ENCODE peak calls at places on chromosomes 1 and 21, in four cellular contexts. U, X, R and T are unnamed samples.
A peak's percentile ranks its signal among the peaks of the same experiment; 100 is the strongest.

GRCh38 chr1:211135342-211135950 is 1.5 kb upstream of the KCNH1 start:
- DNase-seq in X (peak; percentile 29), R (peak; percentile 50), U (no peak), T (peak; percentile 45)

GRCh38 chr1:153540394-153541361 is at the start of gene S100A5:
- DNase-seq in X (no peak), U (no peak), R (peak; percentile 58), T (no peak)

GRCh38 chr21:43986544-43987451 is 25.3 kb upstream of the TRAPPC10 start:
- DNase-seq in U (no peak), X (no peak), R (no peak), T (no peak)

GRCh38 chr1:226062558-226063361 is at the start of gene H3-3A:
- DNase-seq in X (peak; percentile 87), U (peak; percentile 98), R (peak; percentile 99), T (peak; percentile 79)

GRCh38 chr1:115450641-115451040 is 112.6 kb upstream of the NGF start:
- DNase-seq in X (no peak), U (no peak), R (no peak), T (no peak)

GRCh38 chr1:220769205-220769604 is 17.5 kb upstream of the MTARC1 start:
- DNase-seq in U (no peak), X (no peak), R (peak; percentile 73), T (no peak)

GRCh38 chr1:37473431-37474050 is 839 bp upstream of the ZC3H12A start:
- DNase-seq in U (no peak), R (peak; percentile 75), X (no peak), T (no peak)

GRCh38 chr1:165403835-165404482 is 41.0 kb downstream of the RXRG start:
- DNase-seq in U (peak; percentile 69), R (peak; percentile 28), X (peak; percentile 58), T (peak; percentile 24)

GRCh38 chr1:172219966-172220365 is 200.5 kb upstream of the C1orf105 start:
- DNase-seq in U (no peak), X (no peak), R (no peak), T (no peak)

GRCh38 chr1:240107058-240107684 is 15.5 kb downstream of the FMN2 start:
- DNase-seq in U (no peak), X (no peak), R (no peak), T (no peak)

GRCh38 chr1:89760496-89760895 is 60.3 kb upstream of the LRRC8D start:
- DNase-seq in U (no peak), R (peak; percentile 47), X (no peak), T (no peak)

GRCh38 chr1:50666849-50667248 is 243.6 kb upstream of the DMRTA2 start:
- DNase-seq in U (no peak), R (no peak), X (no peak), T (no peak)

GRCh38 chr1:221961532-221962292 is 219.8 kb upstream of the DUSP10 start:
- DNase-seq in U (no peak), R (peak; percentile 70), X (peak; percentile 74), T (peak; percentile 44)

GRCh38 chr1:59688976-59689375 is 125.8 kb upstream of the HOOK1 start:
- DNase-seq in R (no peak), X (no peak), U (no peak), T (no peak)

GRCh38 chr1:119808491-119808890 is 2.8 kb downstream of the REG4 start:
- DNase-seq in X (no peak), R (no peak), U (peak; percentile 39), T (no peak)

GRCh38 chr1:244445320-244446181 is 6.2 kb downstream of the ADSS2 start:
- DNase-seq in U (no peak), X (no peak), R (peak; percentile 29), T (no peak)

GRCh38 chr21:39633043-39633442 is 20.3 kb downstream of the B3GALT5 start:
- DNase-seq in R (no peak), X (no peak), U (no peak), T (peak; percentile 79)

GRCh38 chr1:29793101-29793546 is 556.8 kb downstream of the PTPRU start:
- DNase-seq in X (peak; percentile 74), U (peak; percentile 98), R (peak; percentile 85), T (peak; percentile 61)

GRCh38 chr1:206797534-206798383 is 25.5 kb upstream of the IL10 start:
- DNase-seq in U (peak; percentile 69), X (no peak), R (peak; percentile 71), T (no peak)

GRCh38 chr21:38671716-38672115 is 134.0 kb upstream of the ETS2 start:
- DNase-seq in R (no peak), U (no peak), X (no peak), T (no peak)

GRCh38 chr1:15684468-15685283 is 556 bp downstream of the PLEKHM2 start:
- DNase-seq in U (peak; percentile 59), X (no peak), R (peak; percentile 79), T (no peak)

GRCh38 chr1:209882942-209883340 is 55.1 kb upstream of the SYT14 start:
- DNase-seq in R (no peak), U (no peak), X (no peak), T (no peak)

GRCh38 chr1:102655034-102655433 is 453.3 kb downstream of the COL11A1 start:
- DNase-seq in X (no peak), R (no peak), U (no peak), T (no peak)

GRCh38 chr1:211738709-211739301 is 63.4 kb upstream of the NEK2 start:
- DNase-seq in X (no peak), U (no peak), R (no peak), T (no peak)

GRCh38 chr1:157994704-157995540 is 1.5 kb downstream of the KIRREL1 start:
- DNase-seq in X (no peak), U (no peak), R (no peak), T (no peak)

GRCh38 chr1:55718758-55719671 is 503.9 kb upstream of the USP24 start:
- DNase-seq in R (no peak), X (peak; percentile 73), U (no peak), T (no peak)

GRCh38 chr1:40362199-40362598 is 11.3 kb upstream of the SMAP2 start:
- DNase-seq in U (no peak), R (no peak), X (no peak), T (no peak)

GRCh38 chr1:42822833-42823392 is 5.7 kb upstream of the SVBP start:
- DNase-seq in U (no peak), X (no peak), R (peak; percentile 63), T (no peak)

GRCh38 chr21:32278068-32278467 is 781 bp downstream of the MIS18A start:
- DNase-seq in R (peak; percentile 36), X (no peak), U (no peak), T (no peak)

GRCh38 chr1:33286451-33287185 is 30.3 kb downstream of the ZNF362 start:
- DNase-seq in R (no peak), U (no peak), X (no peak), T (no peak)

GRCh38 chr1:192445849-192446489 is 129.2 kb downstream of the RGS21 start:
- DNase-seq in U (peak; percentile 67), X (peak; percentile 7), R (peak; percentile 71), T (peak; percentile 15)

GRCh38 chr1:89980605-89981004 is 14.3 kb upstream of the ZNF326 start:
- DNase-seq in X (no peak), R (no peak), U (no peak), T (no peak)

GRCh38 chr1:91583326-91583755 is 82.7 kb downstream of the CDC7 start:
- DNase-seq in U (no peak), X (no peak), R (no peak), T (no peak)

GRCh38 chr21:25297117-25297516 is 310.2 kb downstream of the MRPL39 start:
- DNase-seq in X (no peak), U (no peak), R (no peak), T (no peak)

GRCh38 chr21:25292396-25292795 is 314.9 kb downstream of the MRPL39 start:
- DNase-seq in R (no peak), U (no peak), X (no peak), T (no peak)

GRCh38 chr21:25298512-25299491 is 308.5 kb downstream of the MRPL39 start:
- DNase-seq in R (no peak), U (no peak), X (no peak), T (no peak)

GRCh38 chr21:25300632-25301031 is 306.6 kb downstream of the MRPL39 start:
- DNase-seq in U (no peak), R (no peak), X (no peak), T (no peak)

GRCh38 chr21:25296239-25296638 is 311.0 kb downstream of the MRPL39 start:
- DNase-seq in X (no peak), R (no peak), U (no peak), T (no peak)
- TF ChIP-seq FOSL1 in X (no peak), R (no peak), U (no peak), T (no peak)

GRCh38 chr1:24767351-24767750 is 22.1 kb downstream of the CLIC4 start:
- DNase-seq in X (peak; percentile 94), U (no peak), R (no peak), T (no peak)

GRCh38 chr1:24764439-24764838 is 19.2 kb downstream of the CLIC4 start:
- DNase-seq in R (no peak), U (no peak), X (no peak), T (no peak)

GRCh38 chr1:24763671-24764070 is 18.4 kb downstream of the CLIC4 start:
- DNase-seq in X (no peak), R (no peak), U (no peak), T (no peak)

GRCh38 chr1:24765308-24765988 is 20.2 kb downstream of the CLIC4 start:
- DNase-seq in U (peak; percentile 23), X (no peak), R (peak; percentile 87), T (no peak)

GRCh38 chr1:24764848-24765247 is 19.6 kb downstream of the CLIC4 start:
- DNase-seq in R (no peak), U (no peak), X (no peak), T (no peak)
- H3K4me3 ChIP-seq in R (no peak overlapping the region), U (no peak overlapping the region), X (no peak overlapping the region), T (no peak overlapping the region)

GRCh38 chr1:205375816-205376545 is 19.3 kb upstream of the KLHDC8A start:
- DNase-seq in X (peak; percentile 33), U (no peak), R (peak; percentile 16), T (peak; percentile 16)
- TF ChIP-seq FOSL1 in X (no peak), U (no peak), R (no peak), T (no peak)

DNA sequence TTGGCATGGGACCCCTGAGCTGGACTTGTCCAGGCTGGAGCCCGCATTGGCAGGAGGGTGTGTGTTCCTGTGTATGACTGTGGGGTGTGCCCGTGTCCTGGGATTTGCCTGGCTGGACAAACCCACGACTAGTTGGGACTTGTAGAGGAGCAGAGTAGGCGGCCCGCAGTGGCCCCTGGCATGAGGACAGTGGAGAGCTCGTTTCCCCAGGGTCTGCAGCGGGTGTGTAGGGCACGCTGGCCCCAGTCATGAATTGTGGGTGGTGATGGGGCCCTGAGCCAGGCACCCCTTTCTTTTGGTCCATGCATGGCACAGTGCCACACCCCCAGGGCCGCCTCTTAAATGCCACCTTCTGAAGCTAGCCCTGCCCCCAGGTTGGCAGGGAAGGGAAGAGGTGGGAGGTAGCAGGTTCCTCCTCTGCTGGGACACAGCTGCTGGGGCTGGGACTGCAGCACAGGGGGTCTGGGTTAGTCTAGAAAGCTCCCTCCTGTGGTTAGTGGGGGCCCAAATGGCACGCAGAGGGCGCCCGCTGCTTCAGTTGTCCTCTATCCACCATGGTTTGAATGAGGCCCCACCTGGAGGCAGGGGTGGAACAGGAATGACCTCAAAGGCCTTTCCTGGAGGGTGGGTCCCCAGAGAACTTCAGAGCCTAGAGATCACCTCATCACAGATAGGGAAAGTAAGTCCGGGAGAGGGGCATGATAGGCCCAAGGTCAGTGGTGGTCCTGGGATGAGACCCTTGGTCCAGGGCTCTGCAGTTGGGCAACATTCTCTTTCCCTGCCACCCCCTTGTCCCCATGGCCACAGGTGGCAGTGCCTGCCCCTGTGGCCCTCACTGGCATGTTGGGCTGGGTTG is 4.1 kb downstream of the CROCC start:
- DNase-seq in U (no peak), R (no peak), X (no peak), T (no peak)
- H3K4me3 ChIP-seq in U (no peak overlapping the region), R (no peak overlapping the region), X (no peak overlapping the region), T (no peak overlapping the region)